ENCODE peak calls at places on chromosomes 11 and 22, in seven cellular contexts. S is LHCN-M2; K is fibroblast of the aortic adventitia; X is activated T-cell treated with anti-CD3 and anti-CD28 coated beads, Interleukin-2, amount 50 U/mL, for 48 hours; N is NCI-H146; B is fibroblast of the conjunctiva; I is fibroblast of lung. A is an unnamed sample.

GRCh38 chr11:120625565-120625964 is 114.0 kb downstream of the GRIK4 start:
- DNase-seq in S (no peak), K (no peak), X (no peak), N (no peak), B (no peak), I (no peak), A (no peak)

GRCh38 chr11:1667906-1668305 is 29.1 kb upstream of the KRTAP5-6 start:
- DNase-seq in S (no peak), K (no peak), X (no peak), N (peak), B (no peak), I (no peak), A (no peak)

GRCh38 chr22:26852176-26852575 is 194.8 kb downstream of the MIAT start:
- DNase-seq in S (no peak), K (no peak), X (no peak), N (no peak), B (no peak), I (no peak), A (no peak)

GRCh38 chr22:45083659-45084305 is 74.0 kb upstream of the PHF21B start:
- DNase-seq in S (peak), K (peak), X (peak), N (no peak), B (no peak), I (peak), A (no peak)

GRCh38 chr11:69392104-69392653 is 89.3 kb upstream of the LINC01488 start:
- DNase-seq in S (no peak), K (no peak), X (no peak), N (no peak), B (no peak), I (no peak), A (no peak)

GRCh38 chr22:23712256-23712655 is 21.4 kb downstream of the RGL4 start:
- DNase-seq in S (no peak), K (no peak), X (no peak), N (no peak), B (no peak), I (no peak), A (no peak)

GRCh38 chr11:121557348-121557747 is 104.6 kb upstream of the SORL1-AS1 start:
- DNase-seq in S (no peak), K (no peak), X (no peak), N (no peak), B (no peak), I (peak), A (no peak)

GRCh38 chr11:75420224-75421034 is 12.6 kb downstream of the KLHL35 start:
- DNase-seq in S (no peak), K (no peak), X (no peak), N (no peak), B (no peak), I (no peak), A (no peak)

GRCh38 chr22:39405346-39406085 is 5.9 kb downstream of the TAB1 start:
- DNase-seq in S (no peak), K (peak), X (peak), N (no peak), B (peak), I (peak), A (no peak)

GRCh38 chr11:124602193-124602592 is 9.0 kb upstream of the PANX3 start:
- DNase-seq in S (peak), K (peak), X (no peak), N (no peak), B (no peak), I (peak), A (no peak)

GRCh38 chr11:65505434-65506315 is 6.8 kb downstream of the MALAT1 start:
- DNase-seq in S (peak), K (peak), X (no peak), N (no peak), B (no peak), I (peak), A (no peak)

GRCh38 chr11:69295995-69296889 is 2.3 kb downstream of the MYEOV start:
- DNase-seq in S (peak), K (peak), X (no peak), N (no peak), B (peak), I (peak), A (no peak)

GRCh38 chr11:59207988-59208432 is 4.7 kb downstream of the MPEG1 start:
- DNase-seq in S (peak), K (peak), X (no peak), N (peak), B (peak), I (peak), A (peak)

GRCh38 chr22:45867118-45867905 is 109.7 kb downstream of the WNT7B start:
- DNase-seq in S (peak), K (no peak), X (peak), N (no peak), B (no peak), I (no peak), A (no peak)

GRCh38 chr11:41099654-41100053 is 359.8 kb downstream of the LRRC4C start:
- DNase-seq in S (no peak), K (no peak), X (no peak), N (no peak), B (no peak), I (peak), A (no peak)

GRCh38 chr11:2207773-2208621 is 36.4 kb upstream of the TH start:
- DNase-seq in S (no peak), K (no peak), X (peak), N (no peak), B (no peak), I (no peak), A (no peak)

GRCh38 chr22:43887391-43887790 is 4.4 kb downstream of the PNPLA5 start:
- DNase-seq in S (no peak), K (no peak), X (no peak), N (no peak), B (no peak), I (no peak), A (no peak)

GRCh38 chr11:69947772-69948255 is 128.6 kb upstream of the FGF3 start:
- DNase-seq in S (no peak), K (no peak), X (no peak), N (no peak), B (no peak), I (no peak), A (no peak)

GRCh38 chr11:41659990-41660389 is 200.5 kb upstream of the LRRC4C start:
- DNase-seq in S (no peak), K (no peak), X (no peak), N (no peak), B (no peak), I (peak), A (no peak)

GRCh38 chr11:13486926-13487660 is 8.7 kb downstream of the PTH start:
- DNase-seq in S (peak), K (peak), X (peak), N (peak), B (no peak), I (no peak), A (peak)

GRCh38 chr11:123628936-123629683 is 25.3 kb downstream of the SCN3B start:
- DNase-seq in S (peak), K (peak), X (no peak), N (no peak), B (no peak), I (peak), A (no peak)

GRCh38 chr22:39999144-39999757 is 4.5 kb downstream of the FAM83F start:
- DNase-seq in S (no peak), K (peak), X (no peak), N (peak), B (no peak), I (peak), A (no peak)

GRCh38 chr11:21625982-21626381 is 566.9 kb upstream of the ANO5 start:
- DNase-seq in S (no peak), K (no peak), X (no peak), N (no peak), B (no peak), I (peak), A (no peak)

GRCh38 chr22:24875862-24876506 is 70.0 kb downstream of the SGSM1 start:
- DNase-seq in S (peak), K (peak), X (no peak), N (no peak), B (no peak), I (peak), A (no peak)

GRCh38 chr22:48428556-48429371 is 1398.9 kb downstream of the BRD1 start:
- DNase-seq in S (no peak), K (no peak), X (no peak), N (no peak), B (no peak), I (peak), A (no peak)

GRCh38 chr11:77779935-77780334 is 40.6 kb downstream of the RSF1 start:
- DNase-seq in S (peak), K (peak), X (no peak), N (no peak), B (peak), I (peak), A (no peak)